ENCODE peak calls at places on chromosome 6, in seven cellular contexts. One of them, this sample, is unnamed.

GRCh38 chr6:32086661-32087573 is 22.2 kb downstream of the TNXB start:
- ATAC-seq in activated naive CD4-positive, alpha-beta T cell treated with anti-CD3 and anti-CD28 coated beads, Interleukin-2, amount 50 U/mL, for 72 hours: peak; percentile 43
- ATAC-seq in HCT116: no peak
- ATAC-seq in activated CD8-positive, alpha-beta T cell treated with anti-CD3 and anti-CD28 coated beads, Interleukin-2, amount 10 ng/mL, durations not matched to agents 7 days and 5 days: peak; percentile 21
- ATAC-seq in left cardiac atrium: peak; percentile 23
- ATAC-seq in sciatic nerve: peak; percentile 30
- ATAC-seq in right lobe of liver: peak; percentile 9
- ATAC-seq in this sample: peak; percentile 35

GRCh38 chr6:159217595-159218275 is 48.5 kb downstream of the FNDC1 start:
- ATAC-seq in activated naive CD4-positive, alpha-beta T cell treated with anti-CD3 and anti-CD28 coated beads, Interleukin-2, amount 50 U/mL, for 72 hours: peak; percentile 55
- ATAC-seq in HCT116: peak; percentile 98
- ATAC-seq in activated CD8-positive, alpha-beta T cell treated with anti-CD3 and anti-CD28 coated beads, Interleukin-2, amount 10 ng/mL, durations not matched to agents 7 days and 5 days: peak; percentile 57
- ATAC-seq in left cardiac atrium: peak; percentile 30
- ATAC-seq in sciatic nerve: peak; percentile 72
- ATAC-seq in right lobe of liver: peak; percentile 88
- ATAC-seq in this sample: peak; percentile 97

GRCh38 chr6:36718560-36718959 is 20.9 kb downstream of the RAB44 start:
- ATAC-seq in activated naive CD4-positive, alpha-beta T cell treated with anti-CD3 and anti-CD28 coated beads, Interleukin-2, amount 50 U/mL, for 72 hours: no peak
- ATAC-seq in HCT116: no peak
- ATAC-seq in activated CD8-positive, alpha-beta T cell treated with anti-CD3 and anti-CD28 coated beads, Interleukin-2, amount 10 ng/mL, durations not matched to agents 7 days and 5 days: no peak
- ATAC-seq in left cardiac atrium: no peak
- ATAC-seq in sciatic nerve: no peak
- ATAC-seq in right lobe of liver: no peak
- ATAC-seq in this sample: no peak

GRCh38 chr6:43481591-43482242 is 4.3 kb downstream of the TJAP1 start:
- ATAC-seq in activated naive CD4-positive, alpha-beta T cell treated with anti-CD3 and anti-CD28 coated beads, Interleukin-2, amount 50 U/mL, for 72 hours: peak; percentile 33
- ATAC-seq in HCT116: peak; percentile 40
- ATAC-seq in activated CD8-positive, alpha-beta T cell treated with anti-CD3 and anti-CD28 coated beads, Interleukin-2, amount 10 ng/mL, durations not matched to agents 7 days and 5 days: no peak
- ATAC-seq in left cardiac atrium: no peak
- ATAC-seq in sciatic nerve: no peak
- ATAC-seq in right lobe of liver: peak; percentile 19
- ATAC-seq in this sample: no peak

GRCh38 chr6:29965873-29966601 is 23.7 kb downstream of the HLA-A start:
- ATAC-seq in activated naive CD4-positive, alpha-beta T cell treated with anti-CD3 and anti-CD28 coated beads, Interleukin-2, amount 50 U/mL, for 72 hours: peak; percentile 50
- ATAC-seq in HCT116: peak; percentile 74
- ATAC-seq in activated CD8-positive, alpha-beta T cell treated with anti-CD3 and anti-CD28 coated beads, Interleukin-2, amount 10 ng/mL, durations not matched to agents 7 days and 5 days: peak; percentile 42
- ATAC-seq in left cardiac atrium: peak; percentile 72
- ATAC-seq in sciatic nerve: peak; percentile 90
- ATAC-seq in right lobe of liver: peak; percentile 67
- ATAC-seq in this sample: peak; percentile 73

GRCh38 chr6:130322673-130323268 is 43.0 kb upstream of the TMEM200A start:
- ATAC-seq in activated naive CD4-positive, alpha-beta T cell treated with anti-CD3 and anti-CD28 coated beads, Interleukin-2, amount 50 U/mL, for 72 hours: no peak
- ATAC-seq in HCT116: peak; percentile 77
- ATAC-seq in activated CD8-positive, alpha-beta T cell treated with anti-CD3 and anti-CD28 coated beads, Interleukin-2, amount 10 ng/mL, durations not matched to agents 7 days and 5 days: no peak
- ATAC-seq in left cardiac atrium: no peak
- ATAC-seq in sciatic nerve: peak; percentile 71
- ATAC-seq in right lobe of liver: peak; percentile 82
- ATAC-seq in this sample: peak; percentile 65

GRCh38 chr6:136289579-136290405 is at the start of gene BCLAF1:
- ATAC-seq in activated naive CD4-positive, alpha-beta T cell treated with anti-CD3 and anti-CD28 coated beads, Interleukin-2, amount 50 U/mL, for 72 hours: peak; percentile 85
- ATAC-seq in HCT116: peak; percentile 93
- ATAC-seq in activated CD8-positive, alpha-beta T cell treated with anti-CD3 and anti-CD28 coated beads, Interleukin-2, amount 10 ng/mL, durations not matched to agents 7 days and 5 days: peak; percentile 81
- ATAC-seq in left cardiac atrium: peak; percentile 96
- ATAC-seq in sciatic nerve: peak; percentile 98
- ATAC-seq in right lobe of liver: peak; percentile 90
- ATAC-seq in this sample: peak; percentile 95

GRCh38 chr6:166809721-166810120 is 146.6 kb downstream of the RNASET2 start:
- ATAC-seq in activated naive CD4-positive, alpha-beta T cell treated with anti-CD3 and anti-CD28 coated beads, Interleukin-2, amount 50 U/mL, for 72 hours: no peak
- ATAC-seq in HCT116: no peak
- ATAC-seq in activated CD8-positive, alpha-beta T cell treated with anti-CD3 and anti-CD28 coated beads, Interleukin-2, amount 10 ng/mL, durations not matched to agents 7 days and 5 days: no peak
- ATAC-seq in left cardiac atrium: no peak
- ATAC-seq in sciatic nerve: no peak
- ATAC-seq in right lobe of liver: no peak
- ATAC-seq in this sample: no peak

GRCh38 chr6:52389264-52389625 is 27.3 kb downstream of the PAQR8 start:
- ATAC-seq in activated naive CD4-positive, alpha-beta T cell treated with anti-CD3 and anti-CD28 coated beads, Interleukin-2, amount 50 U/mL, for 72 hours: peak; percentile 50
- ATAC-seq in HCT116: peak; percentile 19
- ATAC-seq in activated CD8-positive, alpha-beta T cell treated with anti-CD3 and anti-CD28 coated beads, Interleukin-2, amount 10 ng/mL, durations not matched to agents 7 days and 5 days: peak; percentile 1
- ATAC-seq in left cardiac atrium: peak; percentile 41
- ATAC-seq in sciatic nerve: no peak
- ATAC-seq in right lobe of liver: peak; percentile 40
- ATAC-seq in this sample: peak; percentile 39

GRCh38 chr6:18468162-18468843 is 81.2 kb downstream of the RNF144B start:
- ATAC-seq in activated naive CD4-positive, alpha-beta T cell treated with anti-CD3 and anti-CD28 coated beads, Interleukin-2, amount 50 U/mL, for 72 hours: no peak
- ATAC-seq in HCT116: no peak
- ATAC-seq in activated CD8-positive, alpha-beta T cell treated with anti-CD3 and anti-CD28 coated beads, Interleukin-2, amount 10 ng/mL, durations not matched to agents 7 days and 5 days: no peak
- ATAC-seq in left cardiac atrium: no peak
- ATAC-seq in sciatic nerve: no peak
- ATAC-seq in right lobe of liver: peak; percentile 40
- ATAC-seq in this sample: no peak

GRCh38 chr6:1584146-1584545 is 25.6 kb upstream of the FOXC1 start:
- ATAC-seq in activated naive CD4-positive, alpha-beta T cell treated with anti-CD3 and anti-CD28 coated beads, Interleukin-2, amount 50 U/mL, for 72 hours: no peak
- ATAC-seq in HCT116: no peak
- ATAC-seq in activated CD8-positive, alpha-beta T cell treated with anti-CD3 and anti-CD28 coated beads, Interleukin-2, amount 10 ng/mL, durations not matched to agents 7 days and 5 days: no peak
- ATAC-seq in left cardiac atrium: no peak
- ATAC-seq in sciatic nerve: no peak
- ATAC-seq in right lobe of liver: no peak
- ATAC-seq in this sample: no peak

GRCh38 chr6:30312266-30312665 is 14.5 kb upstream of the TRIM39 start:
- ATAC-seq in activated naive CD4-positive, alpha-beta T cell treated with anti-CD3 and anti-CD28 coated beads, Interleukin-2, amount 50 U/mL, for 72 hours: no peak
- ATAC-seq in HCT116: no peak
- ATAC-seq in activated CD8-positive, alpha-beta T cell treated with anti-CD3 and anti-CD28 coated beads, Interleukin-2, amount 10 ng/mL, durations not matched to agents 7 days and 5 days: no peak
- ATAC-seq in left cardiac atrium: no peak
- ATAC-seq in sciatic nerve: no peak
- ATAC-seq in right lobe of liver: no peak
- ATAC-seq in this sample: no peak

GRCh38 chr6:100296810-100297544 is 167.7 kb downstream of the SIM1 start:
- ATAC-seq in activated naive CD4-positive, alpha-beta T cell treated with anti-CD3 and anti-CD28 coated beads, Interleukin-2, amount 50 U/mL, for 72 hours: no peak
- ATAC-seq in HCT116: peak; percentile 61
- ATAC-seq in activated CD8-positive, alpha-beta T cell treated with anti-CD3 and anti-CD28 coated beads, Interleukin-2, amount 10 ng/mL, durations not matched to agents 7 days and 5 days: no peak
- ATAC-seq in left cardiac atrium: no peak
- ATAC-seq in sciatic nerve: no peak
- ATAC-seq in right lobe of liver: no peak
- ATAC-seq in this sample: peak; percentile 70

GRCh38 chr6:133814797-133815196 is 74.1 kb upstream of the TCF21 start:
- ATAC-seq in activated naive CD4-positive, alpha-beta T cell treated with anti-CD3 and anti-CD28 coated beads, Interleukin-2, amount 50 U/mL, for 72 hours: peak; percentile 80
- ATAC-seq in HCT116: peak; percentile 41
- ATAC-seq in activated CD8-positive, alpha-beta T cell treated with anti-CD3 and anti-CD28 coated beads, Interleukin-2, amount 10 ng/mL, durations not matched to agents 7 days and 5 days: no peak
- ATAC-seq in left cardiac atrium: peak; percentile 79
- ATAC-seq in sciatic nerve: peak; percentile 65
- ATAC-seq in right lobe of liver: peak; percentile 83
- ATAC-seq in this sample: no peak

GRCh38 chr6:104589940-104590339 is 269.8 kb downstream of the HACE1 start:
- ATAC-seq in activated naive CD4-positive, alpha-beta T cell treated with anti-CD3 and anti-CD28 coated beads, Interleukin-2, amount 50 U/mL, for 72 hours: no peak
- ATAC-seq in HCT116: no peak
- ATAC-seq in activated CD8-positive, alpha-beta T cell treated with anti-CD3 and anti-CD28 coated beads, Interleukin-2, amount 10 ng/mL, durations not matched to agents 7 days and 5 days: no peak
- ATAC-seq in left cardiac atrium: no peak
- ATAC-seq in sciatic nerve: no peak
- ATAC-seq in right lobe of liver: peak; percentile 92
- ATAC-seq in this sample: no peak

GRCh38 chr6:129695373-129696027 is 14.5 kb downstream of the ARHGAP18 start:
- ATAC-seq in activated naive CD4-positive, alpha-beta T cell treated with anti-CD3 and anti-CD28 coated beads, Interleukin-2, amount 50 U/mL, for 72 hours: peak; percentile 97
- ATAC-seq in HCT116: no peak
- ATAC-seq in activated CD8-positive, alpha-beta T cell treated with anti-CD3 and anti-CD28 coated beads, Interleukin-2, amount 10 ng/mL, durations not matched to agents 7 days and 5 days: peak; percentile 87
- ATAC-seq in left cardiac atrium: no peak
- ATAC-seq in sciatic nerve: no peak
- ATAC-seq in right lobe of liver: peak; percentile 83
- ATAC-seq in this sample: no peak

GRCh38 chr6:77341058-77341986 is 122.0 kb downstream of the HTR1B start:
- ATAC-seq in activated naive CD4-positive, alpha-beta T cell treated with anti-CD3 and anti-CD28 coated beads, Interleukin-2, amount 50 U/mL, for 72 hours: no peak
- ATAC-seq in HCT116: peak; percentile 53
- ATAC-seq in activated CD8-positive, alpha-beta T cell treated with anti-CD3 and anti-CD28 coated beads, Interleukin-2, amount 10 ng/mL, durations not matched to agents 7 days and 5 days: no peak
- ATAC-seq in left cardiac atrium: peak; percentile 93
- ATAC-seq in sciatic nerve: no peak
- ATAC-seq in right lobe of liver: no peak
- ATAC-seq in this sample: peak; percentile 25

GRCh38 chr6:14818422-14818884 is 427.4 kb upstream of the JARID2 start:
- ATAC-seq in activated naive CD4-positive, alpha-beta T cell treated with anti-CD3 and anti-CD28 coated beads, Interleukin-2, amount 50 U/mL, for 72 hours: no peak
- ATAC-seq in HCT116: no peak
- ATAC-seq in activated CD8-positive, alpha-beta T cell treated with anti-CD3 and anti-CD28 coated beads, Interleukin-2, amount 10 ng/mL, durations not matched to agents 7 days and 5 days: no peak
- ATAC-seq in left cardiac atrium: peak; percentile 79
- ATAC-seq in sciatic nerve: no peak
- ATAC-seq in right lobe of liver: peak; percentile 78
- ATAC-seq in this sample: no peak

GRCh38 chr6:132919476-132919875 is 105.1 kb downstream of the RPS12 start:
- ATAC-seq in activated naive CD4-positive, alpha-beta T cell treated with anti-CD3 and anti-CD28 coated beads, Interleukin-2, amount 50 U/mL, for 72 hours: no peak
- ATAC-seq in HCT116: no peak
- ATAC-seq in activated CD8-positive, alpha-beta T cell treated with anti-CD3 and anti-CD28 coated beads, Interleukin-2, amount 10 ng/mL, durations not matched to agents 7 days and 5 days: no peak
- ATAC-seq in left cardiac atrium: peak; percentile 99
- ATAC-seq in sciatic nerve: peak; percentile 98
- ATAC-seq in right lobe of liver: peak; percentile 78
- ATAC-seq in this sample: no peak

GRCh38 chr6:108168026-108168463 is 2.2 kb downstream of the NR2E1 start:
- ATAC-seq in activated naive CD4-positive, alpha-beta T cell treated with anti-CD3 and anti-CD28 coated beads, Interleukin-2, amount 50 U/mL, for 72 hours: peak; percentile 6
- ATAC-seq in HCT116: no peak
- ATAC-seq in activated CD8-positive, alpha-beta T cell treated with anti-CD3 and anti-CD28 coated beads, Interleukin-2, amount 10 ng/mL, durations not matched to agents 7 days and 5 days: no peak
- ATAC-seq in left cardiac atrium: no peak
- ATAC-seq in sciatic nerve: peak; percentile 18
- ATAC-seq in right lobe of liver: no peak
- ATAC-seq in this sample: no peak

GRCh38 chr6:168050861-168051586 is 28.0 kb downstream of the FRMD1 start:
- ATAC-seq in activated naive CD4-positive, alpha-beta T cell treated with anti-CD3 and anti-CD28 coated beads, Interleukin-2, amount 50 U/mL, for 72 hours: no peak
- ATAC-seq in HCT116: no peak
- ATAC-seq in activated CD8-positive, alpha-beta T cell treated with anti-CD3 and anti-CD28 coated beads, Interleukin-2, amount 10 ng/mL, durations not matched to agents 7 days and 5 days: no peak
- ATAC-seq in left cardiac atrium: no peak
- ATAC-seq in sciatic nerve: peak; percentile 51
- ATAC-seq in right lobe of liver: peak; percentile 55
- ATAC-seq in this sample: no peak